ENCODE peak calls at places on chromosomes 4 and X, in six cellular contexts. P is nephron progenitor cell; V is psoas muscle; U is GM10248; D is pancreas; R is CD4-positive, alpha-beta T cell. Z is an unnamed sample.
A peak's percentile ranks its signal among the peaks of the same experiment; 100 is the strongest.

GRCh38 chrX:10169180-10169579 is 12.4 kb downstream of the CLCN4 start:
- DNase-seq in P (no peak), D (no peak), R (no peak), U (no peak), V (no peak), Z (no peak)

GRCh38 chr4:76947369-76947768 is 2.2 kb upstream of the SEPTIN11 start:
- DNase-seq in D (no peak), R (no peak), V (no peak), P (no peak), U (no peak), Z (no peak)

GRCh38 chr4:3215733-3216132 is 33.2 kb upstream of the MSANTD1 start:
- DNase-seq in R (no peak), U (no peak), V (peak; percentile 6), D (peak; percentile 6), P (no peak), Z (no peak)

GRCh38 chr4:48725414-48725813 is 54.7 kb downstream of the FRYL start:
- DNase-seq in R (no peak), U (no peak), P (no peak), D (no peak), V (no peak), Z (no peak)

GRCh38 chrX:29852767-29853166 is 362.6 kb upstream of the MAGEB2 start:
- DNase-seq in V (no peak), D (no peak), U (no peak), P (no peak), R (no peak), Z (no peak)

GRCh38 chrX:40176256-40176978 is 78.7 kb upstream of the BCOR start:
- DNase-seq in D (peak; percentile 84), U (peak; percentile 67), R (peak; percentile 69), P (peak; percentile 64), V (peak; percentile 89), Z (no peak)

GRCh38 chrX:136030357-136031225 is 45.4 kb downstream of the SLC9A6 start:
- DNase-seq in D (no peak), R (no peak), U (no peak), P (no peak), V (peak; percentile 73), Z (no peak)

GRCh38 chrX:154013614-154014360 is 5.9 kb downstream of the IRAK1 start:
- DNase-seq in V (peak; percentile 71), R (peak; percentile 27), U (peak; percentile 67), D (no peak), P (peak; percentile 60), Z (peak; percentile 47)

GRCh38 chr4:7786040-7786439 is 153.6 kb downstream of the AFAP1 start:
- DNase-seq in V (no peak), U (no peak), R (no peak), D (no peak), P (no peak), Z (no peak)

GRCh38 chr4:2415213-2415612 is 3.2 kb downstream of the ZFYVE28 start:
- DNase-seq in V (no peak), P (no peak), D (no peak), U (no peak), R (no peak), Z (no peak)

GRCh38 chr4:41102360-41103092 is 111.8 kb downstream of the APBB2 start:
- DNase-seq in U (no peak), V (no peak), P (no peak), R (no peak), D (no peak), Z (no peak)

GRCh38 chr4:123671633-123672404 is 275.2 kb downstream of the SPRY1 start:
- DNase-seq in V (no peak), P (no peak), R (no peak), D (no peak), U (peak; percentile 37), Z (no peak)

GRCh38 chr4:37889849-37890500 is 909 bp upstream of the TBC1D1 start:
- DNase-seq in R (no peak), U (no peak), D (no peak), V (peak; percentile 59), P (peak; percentile 22), Z (no peak)

GRCh38 chr4:54657556-54658313 is at the start of gene KIT:
- DNase-seq in R (no peak), V (peak; percentile 69), D (peak; percentile 74), P (peak; percentile 92), U (peak; percentile 17), Z (peak; percentile 76)

GRCh38 chr4:174207370-174207769 is 76.1 kb downstream of the FBXO8 start:
- DNase-seq in R (no peak), U (no peak), P (no peak), V (no peak), D (no peak), Z (no peak)

GRCh38 chr4:88659061-88659889 is 38.4 kb downstream of the NAP1L5 start:
- DNase-seq in R (peak; percentile 11), U (peak; percentile 47), V (peak; percentile 50), D (no peak), P (peak; percentile 24), Z (no peak)

GRCh38 chr4:140374130-140374477 is 658 bp downstream of the SCOC start:
- DNase-seq in V (no peak), P (no peak), U (no peak), R (no peak), D (no peak), Z (no peak)

DNA sequence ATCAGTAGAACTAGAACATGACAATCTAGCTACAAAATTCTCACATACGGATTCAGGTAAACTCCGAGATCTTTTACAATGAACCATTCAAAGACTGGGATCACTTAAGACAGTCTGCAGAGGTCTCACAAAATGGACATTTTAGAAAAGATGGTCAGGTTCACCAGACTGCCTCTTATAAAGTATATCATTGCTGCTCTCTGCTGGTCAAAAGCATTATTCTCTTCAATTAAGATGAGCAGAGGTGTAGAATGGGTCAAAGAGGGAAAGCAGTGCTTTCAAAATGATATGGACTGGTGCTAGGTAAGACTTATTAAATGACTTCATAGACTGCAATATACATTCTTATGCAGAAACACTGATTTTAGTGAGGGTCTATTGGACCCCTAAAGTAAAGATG is 434.7 kb downstream of the PACRGL start:
- DNase-seq in U (no peak), D (no peak), R (no peak), P (no peak), V (no peak), Z (no peak)
- TF ChIP-seq CTCF in U (no peak), D (no peak), R (no peak), P (no peak), V (no peak), Z (peak; percentile 62)

GRCh38 chr4:84482564-84483563 is 16.2 kb downstream of the NKX6-1 start:
- DNase-seq in R (no peak), V (no peak), U (no peak), D (peak; percentile 56), P (no peak), Z (no peak)
- TF ChIP-seq CTCF in R (no peak), V (peak; percentile 47), U (no peak), D (no peak), P (peak; percentile 56), Z (peak; percentile 54)

DNA sequence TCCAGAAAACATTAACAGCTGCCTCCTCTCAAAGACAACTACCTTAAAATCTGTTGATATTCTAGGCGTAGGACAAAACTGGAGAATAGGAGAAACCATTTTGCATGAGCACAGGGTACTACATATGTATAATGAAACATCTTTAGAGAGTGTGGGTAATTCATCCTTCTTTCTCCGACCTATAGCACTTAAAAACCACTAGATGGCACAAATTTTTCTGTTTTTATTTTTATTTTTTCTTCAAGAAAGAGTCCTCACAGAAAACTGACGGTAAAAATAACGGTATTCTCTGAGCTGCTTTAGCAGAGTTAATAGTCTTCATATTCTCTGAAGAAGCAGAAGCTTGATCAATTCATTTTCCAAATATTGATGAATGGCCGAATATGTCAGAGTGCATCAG is 14.6 kb downstream of the SMIM31 start:
- DNase-seq in P (no peak), R (no peak), U (peak; percentile 13), D (no peak), V (no peak), Z (no peak)
- TF ChIP-seq CTCF in P (peak; percentile 45), R (no peak), U (peak; percentile 19), D (peak; percentile 19), V (no peak), Z (peak; percentile 68)

DNA sequence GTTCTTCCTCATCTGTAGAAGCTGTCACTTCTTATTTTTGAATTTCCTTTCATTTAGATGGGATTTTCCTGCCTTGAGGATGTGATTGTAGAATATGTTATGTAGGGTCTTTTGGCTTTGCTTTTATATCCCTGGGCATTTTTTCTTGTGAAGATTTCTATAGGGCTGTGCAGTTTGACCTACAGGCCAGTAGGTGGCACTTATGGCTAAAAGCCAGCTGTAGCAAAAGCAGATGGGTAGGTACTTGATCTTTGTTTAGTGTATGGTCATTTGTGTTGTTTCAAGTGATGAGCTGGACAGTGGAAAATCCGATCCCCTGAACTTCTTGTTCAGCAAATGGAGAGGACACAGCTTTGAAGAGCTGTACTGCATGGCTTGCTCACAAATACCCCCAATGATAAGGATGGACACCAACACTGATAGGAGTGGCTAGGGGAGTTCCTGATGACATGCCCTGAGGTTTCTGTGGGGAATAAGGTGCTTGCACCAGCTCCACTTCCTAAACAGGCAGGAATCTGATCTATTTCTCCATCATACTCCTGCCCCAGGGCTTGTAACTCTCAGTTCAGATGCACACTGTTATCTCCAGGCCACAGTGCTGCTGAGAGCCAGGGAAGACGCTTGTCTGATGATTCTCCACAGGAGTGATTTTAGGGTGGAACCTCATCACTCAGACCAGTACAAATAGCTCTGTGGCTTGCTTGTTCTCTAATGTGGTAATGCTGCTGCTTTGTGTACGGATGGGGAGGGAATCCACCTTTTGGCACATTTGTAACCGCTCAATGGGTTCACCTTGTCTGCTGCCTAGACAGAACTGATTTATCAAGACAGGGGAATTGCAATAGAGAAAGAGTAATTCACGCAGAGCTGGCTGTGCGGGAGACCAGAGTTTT is 417.1 kb upstream of the MAGEB16 start:
- DNase-seq in D (no peak), U (peak; percentile 5), R (no peak), V (no peak), P (no peak), Z (no peak)
- TF ChIP-seq CTCF in D (peak; percentile 70), U (peak; percentile 49), R (no peak), V (peak; percentile 45), P (peak; percentile 57), Z (peak; percentile 69)

Z was measured in neural crest cell.